ENCODE peak calls at places on chromosomes 12 and 14, in eight cellular contexts. J is MM.1S; Q is neural progenitor cell; O is H7; X is endothelial cell of umbilical vein; W is Caco-2; C is PC-9; G is CD8-positive, alpha-beta T cell. Y is an unnamed sample. For H3K27me3, the result is how much of the 10 kb centered on the place peaks cover.

GRCh38 chr12:93315907-93316622 is 61.7 kb upstream of the NUDT4 start:
- DNase-seq in Q (no peak), O (no peak), X (peak), W (peak), J (no peak), C (no peak), G (no peak), Y (no peak)

GRCh38 chr12:119528241-119528640 is 65.3 kb upstream of the TMEM233 start:
- DNase-seq in G (no peak), J (no peak), C (no peak), O (peak), X (no peak), W (peak), Q (peak), Y (no peak)

GRCh38 chr12:51189790-51190355 is 16.9 kb upstream of the TFCP2 start:
- DNase-seq in J (no peak), W (no peak), O (peak), C (no peak), Q (no peak), X (no peak), G (no peak), Y (no peak)

GRCh38 chr14:72270341-72270740 is 338.1 kb downstream of the RGS6 start:
- DNase-seq in C (no peak), W (no peak), J (no peak), O (no peak), X (no peak), G (no peak), Q (no peak), Y (no peak)

GRCh38 chr14:88468396-88468795 is 82.9 kb downstream of the SPATA7 start:
- DNase-seq in Q (no peak), O (no peak), J (no peak), G (no peak), C (peak), X (peak), W (no peak), Y (no peak)

GRCh38 chr14:83975435-83976222 is 1554.3 kb upstream of the FLRT2 start:
- DNase-seq in J (no peak), G (no peak), X (peak), Q (no peak), O (peak), W (no peak), C (no peak), Y (no peak)

GRCh38 chr14:24232645-24233537 is at the start of gene GMPR2:
- DNase-seq in G (no peak), C (no peak), W (no peak), J (no peak), O (peak), X (no peak), Q (no peak), Y (peak)

GRCh38 chr12:1695836-1696670 is 5.2 kb downstream of the ADIPOR2 start:
- DNase-seq in C (peak), W (no peak), G (no peak), Q (no peak), O (no peak), J (no peak), X (peak), Y (no peak)

GRCh38 chr12:64010069-64010686 is 165.7 kb downstream of the SRGAP1 start:
- DNase-seq in O (no peak), W (no peak), X (no peak), C (no peak), G (no peak), Q (no peak), J (no peak), Y (no peak)

GRCh38 chr14:68368850-68369249 is 424.0 kb downstream of the ZFP36L1 start:
- DNase-seq in X (no peak), J (no peak), O (no peak), Q (no peak), W (no peak), C (no peak), G (no peak), Y (no peak)

GRCh38 chr12:80493466-80493865 is 49.4 kb downstream of the PTPRQ start:
- DNase-seq in O (no peak), Q (no peak), G (no peak), C (no peak), J (no peak), X (no peak), W (no peak), Y (no peak)

GRCh38 chr12:1579626-1580025 is 14.8 kb downstream of the FBXL14 start:
- DNase-seq in C (peak), J (no peak), O (no peak), W (no peak), G (no peak), X (no peak), Q (peak), Y (no peak)

GRCh38 chr12:133174901-133175300 is 6.4 kb upstream of the ZNF268 start:
- DNase-seq in O (no peak), C (no peak), G (no peak), X (no peak), W (no peak), Q (no peak), J (no peak), Y (no peak)

GRCh38 chr12:32583535-32583934 is 95.6 kb upstream of the DNM1L start:
- DNase-seq in C (no peak), J (no peak), X (peak), O (no peak), W (no peak), Q (no peak), G (no peak), Y (no peak)

GRCh38 chr14:76937181-76938091 is 91.1 kb downstream of the IRF2BPL start:
- DNase-seq in W (no peak), G (no peak), Q (peak), O (peak), C (peak), X (peak), J (no peak), Y (no peak)

GRCh38 chr14:93926873-93927571 is at the start of gene FAM181A:
- DNase-seq in W (no peak), X (no peak), C (no peak), Q (peak), J (no peak), G (no peak), O (peak), Y (no peak)

GRCh38 chr14:22026527-22026926 is 352.9 kb upstream of the OR4E1 start:
- DNase-seq in O (no peak), C (no peak), X (no peak), G (no peak), Q (no peak), J (peak), W (no peak), Y (no peak)

DNA sequence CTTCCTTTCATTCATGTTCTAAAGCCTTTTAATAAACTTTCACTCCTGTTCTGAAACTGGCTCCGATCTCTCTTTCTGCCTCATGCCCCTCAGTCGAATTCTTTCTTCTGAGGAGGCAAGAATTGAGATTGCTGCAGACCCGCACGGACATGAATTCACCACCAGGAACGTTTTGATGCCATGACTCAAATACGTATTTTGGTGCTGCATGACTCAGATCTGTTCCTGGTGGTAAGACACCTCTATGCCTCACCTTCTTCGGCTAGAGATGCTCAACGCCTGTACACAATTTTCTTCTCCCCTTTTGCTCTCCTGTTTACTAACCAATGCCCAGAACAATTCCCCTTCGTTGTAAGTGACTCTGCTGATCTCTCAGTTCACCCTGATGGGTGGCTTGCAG is 52.0 kb upstream of the RIMBP2 start:
- DNase-seq in W (no peak), G (no peak), O (no peak), Q (no peak), X (no peak), C (no peak), J (no peak), Y (no peak)
- H3K27me3 ChIP-seq in W (under half), G (under half), O (under half), Q (under half), X (under half), C (half or more), J (under half), Y (under half)

DNA sequence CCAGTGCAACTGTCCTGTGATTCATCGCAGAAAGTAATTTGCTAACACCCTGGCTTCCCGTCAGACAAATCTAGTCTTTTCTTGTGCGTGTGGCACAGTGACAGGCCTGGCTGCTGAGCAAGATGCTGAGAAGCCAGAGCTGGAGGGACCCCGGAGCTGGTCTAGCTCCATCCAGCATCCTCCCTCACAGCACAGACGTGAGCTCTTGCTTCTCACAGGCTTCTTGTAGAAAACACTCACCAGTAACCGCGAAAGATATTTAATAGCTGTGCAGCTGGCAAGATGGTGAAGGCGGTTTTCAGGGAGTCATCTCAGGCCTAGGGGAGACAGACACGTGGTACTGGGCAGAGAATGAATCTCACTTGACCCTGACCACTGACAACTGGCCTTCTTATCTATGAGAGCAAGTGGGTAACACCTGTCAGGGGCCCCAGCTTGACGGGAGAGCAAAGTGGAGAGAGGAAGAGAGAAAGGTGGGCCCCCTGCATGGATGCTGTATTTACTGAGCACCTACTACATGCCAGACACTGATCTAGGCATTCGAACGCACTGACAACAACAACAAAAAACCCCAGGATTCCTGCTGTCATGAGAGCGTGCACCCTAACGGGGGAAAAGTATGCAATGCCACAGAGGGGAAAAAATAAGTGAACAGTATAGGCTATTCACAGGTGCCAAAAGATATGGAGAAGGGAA is 63.3 kb downstream of the CCDC88C start:
- DNase-seq in G (no peak), X (no peak), W (no peak), J (peak), C (no peak), O (no peak), Q (no peak), Y (no peak)
- H3K27me3 ChIP-seq in G (under half), X (under half), W (under half), J (under half), C (under half), O (under half), Q (under half), Y (under half)

GRCh38 chr14:74417201-74417600 is 8.8 kb downstream of the SYNDIG1L start:
- DNase-seq in O (no peak), W (no peak), X (no peak), J (no peak), C (no peak), Q (no peak), G (no peak), Y (no peak)
- H3K27me3 ChIP-seq in O (under half), W (under half), X (under half), J (under half), C (half or more), Q (under half), G (under half), Y (under half)

DNA sequence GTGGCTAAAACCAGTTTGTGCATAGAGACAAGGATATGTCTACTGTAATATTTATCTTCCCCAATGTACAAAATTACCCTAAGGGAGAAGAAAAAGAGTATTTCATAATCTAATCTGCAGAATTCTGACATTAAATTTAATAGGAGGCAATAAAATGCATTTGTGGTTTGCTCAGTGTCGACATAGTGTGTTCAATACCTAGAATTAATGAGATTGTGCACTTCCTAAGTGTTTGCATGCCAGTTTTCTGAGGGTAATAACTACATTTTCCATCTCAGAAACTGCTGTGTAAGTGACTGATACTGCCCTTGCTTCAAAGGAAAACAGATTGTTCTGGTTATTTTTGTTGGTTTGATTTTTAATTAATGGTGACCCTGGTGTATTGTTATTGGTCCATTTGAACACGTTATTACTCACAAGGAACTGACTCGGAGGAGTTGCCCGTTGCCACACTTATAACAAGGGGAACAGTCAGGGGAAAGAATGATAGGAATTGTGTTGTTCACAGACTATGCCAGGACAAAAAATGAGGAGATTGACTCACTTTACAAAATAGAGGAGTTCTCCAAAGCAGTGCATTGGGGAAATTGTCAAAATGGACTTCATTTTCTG is 960.3 kb upstream of the TMEM132C start:
- DNase-seq in X (no peak), G (no peak), O (no peak), Q (no peak), C (peak), W (no peak), J (no peak), Y (no peak)
- H3K27me3 ChIP-seq in X (under half), G (under half), O (under half), Q (under half), C (under half), W (under half), J (under half), Y (under half)

GRCh38 chr12:16606117-16606200 is at the start of gene LMO3:
- DNase-seq in J (no peak), Q (no peak), C (no peak), X (no peak), O (no peak), G (no peak), W (no peak), Y (no peak)

GRCh38 chr12:16604853-16605252 is 1.1 kb downstream of the LMO3 start:
- DNase-seq in W (no peak), C (no peak), O (peak), J (no peak), X (no peak), Q (peak), G (no peak), Y (no peak)

GRCh38 chr12:16606936-16607335 is 974 bp upstream of the LMO3 start:
- DNase-seq in X (no peak), O (no peak), G (no peak), J (no peak), W (no peak), C (no peak), Q (peak), Y (no peak)

GRCh38 chr12:16605666-16606116 is 271 bp downstream of the LMO3 start:
- DNase-seq in Q (peak), C (no peak), X (peak), G (no peak), O (peak), W (no peak), J (peak), Y (no peak)

DNA sequence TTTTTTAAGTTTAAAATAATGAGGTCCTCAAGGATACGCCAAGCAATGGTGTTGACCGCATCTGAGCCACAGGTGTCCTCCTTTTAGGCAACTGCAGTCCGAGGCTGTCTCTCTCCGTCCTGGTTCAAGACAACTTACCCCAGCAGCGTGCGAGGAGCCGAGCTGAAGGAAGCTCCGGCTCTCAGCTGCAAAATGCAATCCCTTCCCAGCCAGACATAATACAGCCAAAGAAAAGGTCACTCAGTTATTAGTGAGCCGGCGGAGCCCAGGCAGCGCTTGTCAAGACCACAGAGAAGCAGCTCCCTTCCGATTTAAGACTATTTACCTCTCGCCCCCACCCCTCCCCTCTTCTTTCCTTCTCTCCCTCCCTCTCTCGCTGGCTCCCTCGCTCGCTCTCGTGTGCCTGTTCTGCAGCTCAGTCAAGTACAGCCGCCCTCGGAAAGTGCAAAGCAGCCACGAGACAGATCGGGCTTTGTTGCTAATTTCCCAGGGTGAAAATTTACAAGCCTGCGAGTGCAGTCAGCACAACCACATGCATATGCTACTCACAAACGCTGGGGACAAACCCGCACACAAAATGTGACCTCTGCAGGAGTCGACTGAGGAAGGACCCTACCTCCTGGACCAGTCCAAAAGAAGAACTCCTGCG is 363 bp upstream of the LMO3 start:
- DNase-seq in J (peak), X (peak), W (peak), Q (peak), C (no peak), G (no peak), O (peak), Y (no peak)
- H3K27me3 ChIP-seq in J (under half), X (under half), W (under half), Q (half or more), C (under half), G (under half), O (under half), Y (under half)

GRCh38 chr12:53744130-53744441 is 7.7 kb downstream of the CISTR start:
- DNase-seq in C (no peak), G (no peak), J (no peak), W (no peak), X (no peak), Q (peak), O (no peak), Y (no peak)
- H3K27me3 ChIP-seq in C (under half), G (under half), J (half or more), W (under half), X (half or more), Q (half or more), O (half or more), Y (under half)

GRCh38 chr12:26123482-26123980 is 1.3 kb downstream of the BHLHE41 start:
- DNase-seq in X (peak), J (peak), G (no peak), O (no peak), W (no peak), Q (no peak), C (no peak), Y (no peak)
- H3K27me3 ChIP-seq in X (under half), J (under half), G (half or more), O (half or more), W (under half), Q (half or more), C (under half), Y (under half)

GRCh38 chr14:104506461-104507253 is 72.9 kb upstream of the C14orf180 start:
- DNase-seq in O (peak), J (no peak), G (no peak), W (no peak), C (no peak), X (no peak), Q (no peak), Y (no peak)

GRCh38 chr14:104509673-104510072 is 69.9 kb upstream of the C14orf180 start:
- DNase-seq in Q (no peak), G (no peak), J (no peak), W (peak), C (no peak), X (no peak), O (peak), Y (no peak)

GRCh38 chr14:104510216-104510615 is 69.3 kb upstream of the C14orf180 start:
- DNase-seq in O (peak), C (no peak), X (no peak), Q (no peak), J (no peak), W (no peak), G (no peak), Y (no peak)

GRCh38 chr14:104505085-104506074 is 74.2 kb upstream of the C14orf180 start:
- DNase-seq in Q (no peak), C (no peak), O (peak), X (no peak), J (no peak), W (no peak), G (no peak), Y (no peak)

DNA sequence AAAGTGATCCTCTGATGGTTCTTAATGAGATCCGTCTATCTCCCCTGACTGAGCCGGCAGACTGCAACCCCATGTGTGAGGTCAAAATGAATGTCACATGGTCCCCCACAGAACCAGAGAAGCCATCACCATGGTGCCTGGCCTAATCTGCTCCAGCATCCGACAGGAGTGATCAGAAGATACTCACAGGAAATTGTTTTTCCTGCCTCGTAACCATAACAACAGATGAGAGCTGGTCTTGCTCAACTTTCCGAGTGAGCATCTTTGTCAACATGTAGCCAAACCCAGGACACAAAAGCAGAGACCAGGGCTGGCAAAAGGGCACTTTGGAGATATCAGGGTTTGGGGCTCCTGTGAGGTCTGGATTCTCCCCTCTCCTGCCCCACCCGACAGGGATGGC is 72.1 kb upstream of the C14orf180 start:
- DNase-seq in J (no peak), Q (no peak), W (no peak), X (no peak), G (no peak), C (no peak), O (peak), Y (no peak)
- H3K27me3 ChIP-seq in J (under half), Q (under half), W (under half), X (under half), G (under half), C (half or more), O (under half), Y (under half)

GRCh38 chr12:49352351-49352750 is 5.7 kb downstream of the DNAJC22 start:
- DNase-seq in Q (no peak), G (no peak), C (no peak), J (no peak), W (no peak), O (no peak), X (no peak), Y (no peak)

GRCh38 chr12:49348781-49349180 is 2.1 kb downstream of the DNAJC22 start:
- DNase-seq in X (no peak), C (no peak), O (no peak), J (no peak), Q (no peak), G (no peak), W (no peak), Y (no peak)

GRCh38 chr12:49346659-49347306 is at the start of gene DNAJC22:
- DNase-seq in C (no peak), Q (peak), O (peak), X (no peak), W (peak), J (peak), G (peak), Y (no peak)

GRCh38 chr12:49347307-49348237 is 884 bp downstream of the DNAJC22 start:
- DNase-seq in Q (peak), C (no peak), G (peak), W (peak), X (peak), J (peak), O (peak), Y (no peak)

GRCh38 chr12:49349266-49349665 is 2.6 kb downstream of the DNAJC22 start:
- DNase-seq in W (no peak), J (no peak), G (no peak), X (no peak), C (no peak), Q (no peak), O (no peak), Y (no peak)
- H3K27me3 ChIP-seq in W (under half), J (under half), G (under half), X (under half), C (under half), Q (half or more), O (half or more), Y (under half)

DNA sequence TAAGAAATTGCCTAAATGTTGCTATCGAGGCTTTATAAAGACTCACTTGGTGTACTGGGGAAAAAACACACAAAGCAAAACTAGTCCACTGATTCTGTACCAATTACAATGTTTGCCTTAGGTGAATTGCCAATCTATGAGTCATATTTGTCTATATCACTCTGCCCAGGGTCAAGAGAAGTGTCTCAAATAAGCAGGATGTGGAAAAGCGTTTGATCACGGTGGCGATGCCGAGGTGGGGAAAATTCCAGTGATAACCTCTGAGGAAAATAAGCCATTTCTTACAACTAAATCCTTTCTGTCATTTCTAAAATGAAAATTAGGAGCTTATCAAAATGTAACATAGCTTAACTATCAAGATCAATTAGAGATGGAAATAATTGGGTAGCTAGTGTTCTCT is 148.6 kb upstream of the DIO3 start:
- DNase-seq in X (no peak), C (peak), O (no peak), Q (no peak), W (peak), G (no peak), J (no peak), Y (no peak)
- H3K27me3 ChIP-seq in X (under half), C (under half), O (under half), Q (under half), W (under half), G (under half), J (under half), Y (under half)

Y was measured in iPS DF 6.9.